ENCODE peak calls at places on chromosomes 12 and 14, in five cellular contexts. D, G, P, H and T are unnamed samples.

GRCh38 chr14:102817318-102817717 is 40.1 kb downstream of the TRAF3 start:
- DNase-seq in D (no peak), G (no peak), P (no peak), H (no peak), T (no peak)

GRCh38 chr12:18074001-18074400 is 16.0 kb downstream of the RERGL start:
- DNase-seq in D (no peak), G (no peak), P (no peak), H (no peak), T (no peak)

GRCh38 chr12:104958009-104958945 is at the start of gene SLC41A2:
- DNase-seq in D (peak), G (peak), P (peak), H (peak), T (peak)

GRCh38 chr12:54018608-54018984 is 9.6 kb upstream of the HOXC6 start:
- DNase-seq in D (no peak), G (peak), P (no peak), H (peak), T (no peak)

GRCh38 chr12:49698619-49699545 is 8.3 kb downstream of the FMNL3 start:
- DNase-seq in D (no peak), G (peak), P (peak), H (peak), T (peak)

GRCh38 chr12:94792690-94793089 is 142.3 kb upstream of the TMCC3 start:
- DNase-seq in D (no peak), G (peak), P (no peak), H (no peak), T (no peak)

GRCh38 chr14:104895207-104895785 is 29.4 kb upstream of the PLD4 start:
- DNase-seq in D (no peak), G (no peak), P (no peak), H (peak), T (no peak)

GRCh38 chr14:50835280-50835679 is 4.3 kb upstream of the NIN start:
- DNase-seq in D (no peak), G (no peak), P (peak), H (no peak), T (peak)

GRCh38 chr12:19220861-19221466 is 91.4 kb downstream of the PLEKHA5 start:
- DNase-seq in D (no peak), G (no peak), P (no peak), H (no peak), T (no peak)

GRCh38 chr12:19222566-19222965 is 93.0 kb downstream of the PLEKHA5 start:
- DNase-seq in D (no peak), G (no peak), P (no peak), H (no peak), T (no peak)

GRCh38 chr12:19224746-19225145 is 95.2 kb downstream of the PLEKHA5 start:
- DNase-seq in D (no peak), G (no peak), P (no peak), H (no peak), T (no peak)

GRCh38 chr12:19223695-19224094 is 94.2 kb downstream of the PLEKHA5 start:
- DNase-seq in D (no peak), G (peak), P (no peak), H (no peak), T (no peak)

DNA sequence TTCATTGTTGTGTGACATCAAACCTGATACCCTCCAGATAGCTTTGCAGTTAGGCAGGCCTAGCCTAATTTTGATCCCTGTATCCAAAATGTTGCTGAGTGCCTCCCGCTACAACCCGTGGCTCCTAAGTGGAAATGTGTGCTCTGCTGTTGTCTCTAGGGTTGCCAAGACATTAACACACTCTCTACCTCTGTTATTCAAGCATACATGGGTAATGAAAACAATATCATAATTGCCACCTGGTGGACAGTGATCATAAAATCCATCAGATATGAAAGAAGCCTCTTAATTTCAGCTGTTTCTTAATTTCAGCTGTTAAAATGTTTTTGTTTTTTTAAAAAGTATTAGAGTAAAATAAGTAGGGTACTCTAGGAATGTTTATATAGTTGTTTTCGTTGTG is 93.5 kb downstream of the PLEKHA5 start:
- DNase-seq in D (no peak), G (no peak), P (no peak), H (no peak), T (no peak)
- TF ChIP-seq CTCF in D (peak), G (no peak), P (no peak), H (peak), T (peak)

GRCh38 chr12:127113945-127114344 is 1153.0 kb upstream of the TMEM132C start:
- DNase-seq in D (no peak), G (no peak), P (no peak), H (peak), T (no peak)

GRCh38 chr12:127106723-127107122 is 1160.2 kb upstream of the TMEM132C start:
- DNase-seq in D (no peak), G (no peak), P (no peak), H (no peak), T (no peak)

GRCh38 chr12:127107744-127108143 is 1159.2 kb upstream of the TMEM132C start:
- DNase-seq in D (no peak), G (no peak), P (no peak), H (no peak), T (no peak)

GRCh38 chr12:127108360-127109215 is 1158.4 kb upstream of the TMEM132C start:
- DNase-seq in D (peak), G (peak), P (peak), H (peak), T (peak)
- TF ChIP-seq CTCF in D (peak), G (peak), P (peak), H (peak), T (no peak)

GRCh38 chr14:99479903-99480855 is 480 bp downstream of the SETD3 start:
- DNase-seq in D (peak), G (peak), P (peak), H (peak), T (peak)
- TF ChIP-seq CTCF in D (no peak), G (no peak), P (no peak), H (peak), T (no peak)

GRCh38 chr12:63093711-63094110 is 57.3 kb downstream of the AVPR1A start:
- DNase-seq in D (no peak), G (no peak), P (no peak), H (no peak), T (no peak)
- TF ChIP-seq CTCF in D (no peak), G (no peak), P (no peak), H (no peak), T (no peak)

DNA sequence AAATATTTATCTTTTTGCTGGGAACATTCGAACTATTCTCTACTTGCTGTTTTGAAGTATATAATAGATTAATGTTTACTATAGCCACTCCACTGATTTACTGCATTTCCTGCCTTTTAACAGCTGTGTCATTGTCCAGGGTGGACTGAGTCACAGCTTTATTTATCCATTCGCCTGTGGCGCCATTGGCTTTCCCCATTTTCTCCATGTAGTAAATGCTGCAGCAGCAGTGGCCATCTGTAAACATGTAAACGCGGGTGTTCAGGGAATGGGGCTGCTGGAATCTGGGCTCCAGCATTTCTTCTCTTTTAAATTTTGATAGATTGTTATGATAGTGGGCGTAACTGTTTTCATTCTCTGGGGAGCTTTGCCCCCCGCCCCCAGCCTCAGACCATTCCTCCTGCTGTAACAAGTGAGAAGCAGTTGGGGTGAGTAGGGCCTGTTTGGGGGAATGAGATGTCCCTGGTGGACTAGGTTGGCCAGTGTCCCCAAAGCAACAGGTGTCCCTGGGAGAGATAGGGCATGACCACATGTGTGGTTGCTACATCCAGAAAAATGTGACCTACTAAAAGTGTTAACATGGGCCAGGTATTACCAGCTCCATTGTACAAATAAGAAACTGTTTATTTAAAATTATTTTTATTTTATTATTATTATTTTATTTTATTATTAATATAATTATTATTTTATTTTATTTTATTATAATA is 32.9 kb downstream of the RIN3 start:
- DNase-seq in D (no peak), G (peak), P (no peak), H (no peak), T (no peak)
- TF ChIP-seq CTCF in D (no peak), G (no peak), P (no peak), H (peak), T (no peak)

GRCh38 chr14:58272589-58273372 is 25.6 kb upstream of the ARID4A start:
- DNase-seq in D (no peak), G (no peak), P (no peak), H (no peak), T (no peak)
- TF ChIP-seq CTCF in D (no peak), G (peak), P (no peak), H (peak), T (no peak)

DNA sequence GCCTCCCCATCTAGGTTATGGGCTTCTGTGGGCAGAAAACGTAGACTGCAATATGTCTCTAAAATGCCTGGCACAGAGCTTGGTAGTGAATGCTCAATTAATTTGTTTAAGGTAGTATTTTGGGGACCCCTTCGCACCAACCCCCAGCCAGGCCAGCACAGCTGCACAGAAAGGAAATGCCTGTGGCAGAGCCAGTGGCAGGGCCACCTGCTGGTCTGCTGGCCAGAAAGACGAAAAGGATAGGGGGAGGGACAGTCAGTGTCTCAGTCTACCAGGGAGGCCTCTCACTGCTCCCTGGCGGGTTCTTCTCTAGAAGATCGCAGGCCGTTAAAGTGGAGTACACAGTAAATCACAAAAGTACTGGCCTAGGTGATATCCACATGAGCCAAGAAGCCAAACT is 3.5 kb downstream of the RAB15 start:
- DNase-seq in D (no peak), G (no peak), P (no peak), H (no peak), T (no peak)
- TF ChIP-seq CTCF in D (no peak), G (no peak), P (no peak), H (peak), T (no peak)

GRCh38 chr14:67335781-67336180 is 23.8 kb downstream of the ATP6V1D start:
- DNase-seq in D (no peak), G (peak), P (peak), H (peak), T (no peak)
- TF ChIP-seq CTCF in D (peak), G (peak), P (peak), H (peak), T (peak)

GRCh38 chr12:116773276-116773731 is 35.2 kb downstream of the RNFT2 start:
- DNase-seq in D (no peak), G (peak), P (no peak), H (peak), T (no peak)
- TF ChIP-seq CTCF in D (no peak), G (no peak), P (no peak), H (peak), T (no peak)